ENCODE peak calls at places on chromosome 21, in five cellular contexts. Y, B, E, D and N are unnamed samples.

GRCh38 chr21:44053567-44053966 is 41.5 kb downstream of the TRAPPC10 start:
- DNase-seq in E (no peak), Y (no peak), D (no peak), B (no peak), N (no peak)

GRCh38 chr21:40049031-40049958 is 182.1 kb downstream of the PCP4 start:
- DNase-seq in B (peak), Y (no peak), D (no peak), E (no peak), N (no peak)

GRCh38 chr21:33562389-33562788 is 19.6 kb downstream of the SON start:
- DNase-seq in B (no peak), E (no peak), Y (no peak), D (no peak), N (no peak)

GRCh38 chr21:20856926-20857325 is 141.3 kb upstream of the NCAM2 start:
- DNase-seq in B (no peak), D (no peak), E (peak), Y (no peak), N (no peak)

GRCh38 chr21:44507673-44508425 is 32.1 kb downstream of the KRTAP10-1 start:
- DNase-seq in Y (no peak), B (no peak), D (no peak), E (no peak), N (no peak)

GRCh38 chr21:15029077-15029476 is 35.7 kb downstream of the NRIP1 start:
- DNase-seq in B (no peak), Y (no peak), D (no peak), E (no peak), N (no peak)

GRCh38 chr21:45102391-45102932 is 28.1 kb downstream of the ADARB1 start:
- DNase-seq in D (no peak), Y (no peak), B (no peak), E (no peak), N (peak)

GRCh38 chr21:45109831-45110492 is 35.6 kb downstream of the ADARB1 start:
- DNase-seq in D (peak), B (no peak), E (no peak), Y (no peak), N (no peak)

GRCh38 chr21:31480228-31480627 is 136.2 kb upstream of the TIAM1 start:
- DNase-seq in E (no peak), D (no peak), B (no peak), Y (no peak), N (no peak)

GRCh38 chr21:25186278-25186677 is 421.0 kb downstream of the MRPL39 start:
- DNase-seq in Y (no peak), D (peak), B (no peak), E (no peak), N (no peak)

GRCh38 chr21:41316200-41316599 is 401 bp upstream of the FAM3B start:
- DNase-seq in B (no peak), Y (no peak), D (no peak), E (no peak), N (no peak)

GRCh38 chr21:26070121-26070520 is 100.4 kb downstream of the APP start:
- DNase-seq in E (no peak), D (no peak), B (no peak), Y (no peak), N (no peak)

GRCh38 chr21:25682382-25682781 is 43.3 kb downstream of the JAM2 start:
- DNase-seq in Y (no peak), E (no peak), D (no peak), B (no peak), N (no peak)

GRCh38 chr21:44382536-44382935 is 29.1 kb downstream of the TRPM2 start:
- DNase-seq in D (no peak), Y (no peak), B (no peak), E (no peak), N (no peak)

GRCh38 chr21:42721341-42721824 is 68.0 kb downstream of the PDE9A start:
- DNase-seq in Y (no peak), E (no peak), D (no peak), B (no peak), N (no peak)
- TF ChIP-seq RCOR1 in Y (no peak), E (no peak), D (no peak), B (no peak), N (no peak)

GRCh38 chr21:28719731-28720130 is 272.9 kb downstream of the LTN1 start:
- DNase-seq in D (no peak), Y (no peak), E (no peak), B (no peak), N (no peak)
- TF ChIP-seq RCOR1 in D (no peak), Y (no peak), E (no peak), B (no peak), N (no peak)

GRCh38 chr21:38911523-38912354 is 106.0 kb downstream of the ETS2 start:
- DNase-seq in E (no peak), B (no peak), D (no peak), Y (no peak), N (no peak)

GRCh38 chr21:38909929-38910328 is 104.2 kb downstream of the ETS2 start:
- DNase-seq in E (no peak), D (no peak), B (no peak), Y (no peak), N (no peak)

GRCh38 chr21:38912355-38912619 is 106.6 kb downstream of the ETS2 start:
- DNase-seq in Y (no peak), B (peak), E (no peak), D (no peak), N (no peak)

GRCh38 chr21:38909109-38909508 is 103.4 kb downstream of the ETS2 start:
- DNase-seq in D (no peak), Y (no peak), E (no peak), B (no peak), N (no peak)

GRCh38 chr21:38910390-38911008 is 104.8 kb downstream of the ETS2 start:
- DNase-seq in D (no peak), Y (peak), E (no peak), B (no peak), N (peak)
- TF ChIP-seq RCOR1 in D (no peak), Y (no peak), E (no peak), B (no peak), N (no peak)

GRCh38 chr21:46500224-46500861 is 41.7 kb downstream of the DIP2A start:
- DNase-seq in D (no peak), E (peak), Y (no peak), B (peak), N (peak)

GRCh38 chr21:46509760-46510159 is 51.1 kb downstream of the DIP2A start:
- DNase-seq in Y (no peak), B (peak), E (no peak), D (no peak), N (peak)

GRCh38 chr21:46503922-46504539 is 45.3 kb downstream of the DIP2A start:
- DNase-seq in B (no peak), E (no peak), Y (no peak), D (no peak), N (no peak)

GRCh38 chr21:46507562-46507961 is 48.9 kb downstream of the DIP2A start:
- DNase-seq in Y (no peak), E (no peak), D (no peak), B (no peak), N (no peak)

DNA sequence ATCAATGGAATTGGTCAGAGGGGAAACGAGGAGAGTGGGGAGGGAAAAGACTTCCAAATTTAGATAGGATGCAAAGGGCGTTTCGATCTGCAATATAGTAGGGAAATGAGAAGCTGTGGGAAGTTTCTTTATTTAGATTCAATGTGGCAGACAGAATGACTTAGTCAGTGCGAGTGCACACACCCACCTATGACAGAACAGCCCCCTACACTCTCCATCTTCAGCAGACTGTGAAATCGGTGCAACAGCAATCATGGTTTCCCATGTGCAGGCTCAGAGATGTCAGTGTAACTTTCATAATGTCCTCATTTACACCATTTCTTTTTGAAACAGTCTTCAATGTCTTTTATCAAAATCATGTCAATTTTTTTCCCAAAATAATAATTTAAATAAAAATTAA is 46.0 kb downstream of the DIP2A start:
- DNase-seq in B (no peak), D (no peak), Y (no peak), E (no peak), N (no peak)
- TF ChIP-seq RCOR1 in B (no peak), D (no peak), Y (no peak), E (no peak), N (no peak)

DNA sequence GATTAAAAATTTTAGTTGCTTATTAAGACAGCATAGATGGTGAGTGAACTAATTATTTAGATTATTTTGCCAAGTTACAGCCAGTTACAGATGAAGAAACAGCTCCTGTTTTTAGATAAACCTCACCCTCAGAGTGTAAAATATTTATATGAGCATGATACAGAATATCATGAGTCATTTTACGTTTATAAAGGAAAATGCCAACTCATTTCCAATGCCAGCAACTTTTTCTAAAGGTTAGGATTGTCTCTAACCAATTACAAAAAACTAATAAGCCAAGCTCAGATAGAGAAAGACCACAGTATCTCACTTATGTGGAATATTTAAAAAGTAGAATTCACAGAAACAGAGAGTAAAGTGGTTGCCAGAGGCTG is 590.1 kb downstream of the LTN1 start:
- DNase-seq in D (no peak), E (no peak), Y (no peak), B (peak), N (no peak)
- TF ChIP-seq RCOR1 in D (no peak), E (no peak), Y (no peak), B (no peak), N (no peak)

GRCh38 chr21:35933466-35933865 is 126.9 kb downstream of the SETD4 start:
- DNase-seq in E (no peak), Y (no peak), D (no peak), B (peak), N (peak)
- TF ChIP-seq RCOR1 in E (no peak), Y (no peak), D (no peak), B (peak), N (no peak)

DNA sequence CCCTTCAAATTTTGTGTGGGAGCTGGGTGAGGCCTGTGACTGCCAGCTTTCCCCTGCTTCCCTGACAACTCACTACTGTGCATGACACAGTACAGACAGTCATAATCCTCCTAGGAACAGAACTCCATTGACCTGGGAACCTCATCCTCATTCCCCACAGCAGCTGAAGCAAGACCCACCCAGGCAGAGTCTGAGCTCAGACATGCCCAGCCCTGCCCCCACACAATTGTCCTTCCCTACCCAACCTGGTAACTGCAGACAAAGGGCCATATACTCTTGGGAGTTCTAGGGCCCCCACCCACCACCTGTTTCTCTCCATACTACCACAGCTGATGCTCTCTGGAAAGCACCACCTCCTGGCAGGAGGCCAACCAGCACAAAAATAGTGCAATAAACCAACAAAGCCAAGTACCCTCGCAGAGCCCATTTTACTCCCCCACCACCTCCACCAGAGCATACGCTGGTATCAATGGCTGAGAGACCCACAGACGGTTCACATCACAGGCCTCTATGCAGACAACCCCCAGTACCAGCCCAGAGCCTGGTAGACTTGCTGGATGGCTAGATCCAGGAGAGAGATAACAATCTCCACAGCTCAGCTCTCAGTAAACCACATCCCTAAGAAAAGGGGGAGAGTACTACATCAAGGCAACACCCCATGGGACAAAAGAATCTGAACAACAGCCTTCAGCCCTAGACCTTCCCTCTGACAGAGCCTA is 159.7 kb upstream of the CXADR start:
- DNase-seq in D (no peak), Y (no peak), E (no peak), B (no peak), N (no peak)
- TF ChIP-seq RCOR1 in D (no peak), Y (no peak), E (no peak), B (no peak), N (no peak)

DNA sequence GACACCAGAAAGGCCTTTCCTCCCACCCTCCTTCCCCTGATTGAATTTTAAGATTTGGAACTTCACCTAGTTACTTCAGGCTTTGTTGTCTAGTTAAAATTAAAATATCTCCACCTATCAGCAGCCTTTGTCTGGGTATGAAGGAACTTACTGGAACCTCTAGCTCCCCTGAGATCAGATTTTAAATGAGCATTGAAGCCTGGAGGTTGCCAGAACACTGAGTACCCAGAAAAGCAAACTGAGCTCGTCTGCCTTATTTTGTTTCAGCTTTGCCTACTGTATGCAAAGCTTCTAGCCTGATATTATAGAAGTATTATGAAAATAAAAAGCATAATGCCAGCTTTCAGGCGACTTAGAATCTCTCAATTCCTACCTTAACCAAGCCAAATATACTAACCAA is 34.1 kb downstream of the HLCS start:
- DNase-seq in Y (no peak), E (no peak), B (no peak), D (no peak), N (no peak)
- TF ChIP-seq RCOR1 in Y (no peak), E (no peak), B (no peak), D (no peak), N (no peak)

GRCh38 chr21:39048064-39048463 is 135.2 kb downstream of the PSMG1 start:
- DNase-seq in B (peak), Y (peak), E (no peak), D (no peak), N (peak)
- TF ChIP-seq RCOR1 in B (no peak), Y (no peak), E (no peak), D (no peak), N (no peak)